ENCODE peak calls at places on chromosomes 1 and 21, in seven cellular contexts. Y, I, B, X, M, N and L are unnamed samples.

GRCh38 chr1:57381871-57382270 is 42.0 kb downstream of the DAB1 start:
- DNase-seq in Y (no peak), X (no peak), B (no peak), N (no peak), M (no peak), I (no peak), L (no peak)

GRCh38 chr1:236809133-236809532 is 14.0 kb downstream of the MTR start:
- DNase-seq in X (peak), N (no peak), B (no peak), I (no peak), M (no peak), Y (no peak), L (no peak)

GRCh38 chr1:42756956-42757891 is 9.6 kb downstream of the P3H1 start:
- DNase-seq in M (peak), B (no peak), Y (no peak), N (peak), X (no peak), I (peak), L (no peak)

GRCh38 chr21:45264146-45264918 is 23.4 kb downstream of the POFUT2 start:
- DNase-seq in X (no peak), B (no peak), M (no peak), Y (peak), I (no peak), N (no peak), L (no peak)

GRCh38 chr1:149942207-149942606 is 5.5 kb upstream of the MTMR11 start:
- DNase-seq in I (no peak), Y (no peak), N (no peak), B (peak), X (no peak), M (peak), L (no peak)

GRCh38 chr1:182845894-182846293 is 6.7 kb downstream of the DHX9 start:
- DNase-seq in B (no peak), N (no peak), X (no peak), M (no peak), I (no peak), Y (no peak), L (no peak)

GRCh38 chr1:41918450-41919043 is at the start of gene HIVEP3:
- DNase-seq in N (no peak), X (peak), B (no peak), M (peak), Y (no peak), I (no peak), L (no peak)

GRCh38 chr1:39204441-39205081 is at the start of gene MACF1:
- DNase-seq in I (peak), N (peak), X (no peak), B (peak), M (peak), Y (peak), L (peak)

GRCh38 chr1:212488436-212489283 is 55.9 kb downstream of the NENF start:
- DNase-seq in B (peak), M (peak), Y (peak), X (no peak), N (peak), I (no peak), L (no peak)

GRCh38 chr1:212749924-212750535 is 41.5 kb downstream of the NSL1 start:
- DNase-seq in N (peak), B (no peak), I (peak), X (no peak), Y (no peak), M (peak), L (no peak)

GRCh38 chr1:14946567-14947285 is 206.8 kb upstream of the TMEM51 start:
- DNase-seq in M (no peak), X (no peak), B (no peak), Y (no peak), I (no peak), N (no peak), L (no peak)

GRCh38 chr1:220691039-220691684 is 999 bp downstream of the C1orf115 start:
- DNase-seq in I (no peak), N (no peak), X (no peak), B (no peak), M (no peak), Y (no peak), L (no peak)

GRCh38 chr1:246005067-246005466 is 502.0 kb downstream of the SMYD3 start:
- DNase-seq in N (no peak), Y (no peak), M (no peak), I (peak), B (no peak), X (no peak), L (no peak)

GRCh38 chr1:217370757-217371156 is 260.1 kb downstream of the GPATCH2 start:
- DNase-seq in Y (no peak), I (no peak), N (no peak), B (no peak), X (no peak), M (no peak), L (no peak)

GRCh38 chr1:30469426-30469825 is 254.0 kb downstream of the MATN1 start:
- DNase-seq in B (no peak), X (no peak), M (no peak), Y (no peak), I (no peak), N (no peak), L (no peak)

GRCh38 chr1:225763815-225764548 is 13.6 kb upstream of the SRP9 start:
- DNase-seq in N (no peak), X (peak), M (peak), B (peak), Y (no peak), I (no peak), L (no peak)

GRCh38 chr1:39657923-39658485 is 13.9 kb downstream of the NT5C1A start:
- DNase-seq in N (peak), B (peak), I (peak), Y (peak), X (peak), M (peak), L (peak)

GRCh38 chr1:108590947-108591346 is 31.0 kb downstream of the EEIG2 start:
- DNase-seq in I (peak), X (no peak), B (no peak), Y (no peak), M (peak), N (no peak), L (no peak)

GRCh38 chr1:153932593-153933131 is 9.9 kb upstream of the GATAD2B start:
- DNase-seq in I (no peak), Y (no peak), N (no peak), B (no peak), X (no peak), M (no peak), L (no peak)

GRCh38 chr1:172269644-172270043 is 150.8 kb upstream of the C1orf105 start:
- DNase-seq in N (no peak), B (no peak), X (no peak), Y (no peak), M (peak), I (peak), L (no peak)

GRCh38 chr1:228091084-228091483 is 8.6 kb downstream of the ARF1 start:
- DNase-seq in B (no peak), Y (no peak), M (no peak), X (no peak), I (no peak), N (no peak), L (no peak)

GRCh38 chr1:160291248-160292220 is 6.6 kb upstream of the PEX19 start:
- DNase-seq in N (peak), I (peak), Y (peak), M (peak), B (peak), X (peak), L (peak)

GRCh38 chr1:154960446-154961136 is 991 bp downstream of the PYGO2 start:
- DNase-seq in N (peak), Y (no peak), X (no peak), B (no peak), I (no peak), M (no peak), L (no peak)

GRCh38 chr1:197970771-197971170 is 53.6 kb downstream of the LHX9 start:
- DNase-seq in B (no peak), Y (no peak), I (no peak), X (no peak), M (no peak), N (no peak), L (no peak)

GRCh38 chr1:6275826-6276764 is 15.2 kb upstream of the GPR153 start:
- DNase-seq in B (peak), N (no peak), X (no peak), Y (no peak), I (no peak), M (no peak), L (no peak)

GRCh38 chr1:214808845-214809460 is 206.0 kb downstream of the CENPF start:
- DNase-seq in N (no peak), B (no peak), Y (no peak), M (peak), I (peak), X (no peak), L (no peak)

GRCh38 chr1:153774036-153774435 is 1.2 kb upstream of the SLC27A3 start:
- DNase-seq in B (no peak), X (no peak), I (peak), M (no peak), Y (no peak), N (no peak), L (no peak)

GRCh38 chr1:229716692-229717091 is 90.6 kb downstream of the URB2 start:
- DNase-seq in B (no peak), N (no peak), I (no peak), X (no peak), Y (no peak), M (no peak), L (no peak)

GRCh38 chr1:152479792-152480595 is 30.6 kb upstream of the LCE5A start:
- DNase-seq in I (peak), B (no peak), M (peak), N (peak), Y (peak), X (no peak), L (peak)

GRCh38 chr1:231422798-231423309 is 767 bp upstream of the EGLN1 start:
- DNase-seq in I (no peak), X (no peak), N (no peak), M (no peak), B (no peak), Y (no peak), L (no peak)
- TF ChIP-seq CTCF in I (no peak), X (no peak), N (peak), M (no peak), B (no peak), Y (no peak), L (no peak)

GRCh38 chr1:201013991-201014815 is 9.3 kb downstream of the KIF21B start:
- DNase-seq in N (no peak), M (no peak), X (peak), B (no peak), Y (no peak), I (no peak), L (no peak)
- H3K4me3 ChIP-seq in N (no peak), M (no peak), X (peak), B (no peak), Y (no peak), I (no peak), L (no peak)

DNA sequence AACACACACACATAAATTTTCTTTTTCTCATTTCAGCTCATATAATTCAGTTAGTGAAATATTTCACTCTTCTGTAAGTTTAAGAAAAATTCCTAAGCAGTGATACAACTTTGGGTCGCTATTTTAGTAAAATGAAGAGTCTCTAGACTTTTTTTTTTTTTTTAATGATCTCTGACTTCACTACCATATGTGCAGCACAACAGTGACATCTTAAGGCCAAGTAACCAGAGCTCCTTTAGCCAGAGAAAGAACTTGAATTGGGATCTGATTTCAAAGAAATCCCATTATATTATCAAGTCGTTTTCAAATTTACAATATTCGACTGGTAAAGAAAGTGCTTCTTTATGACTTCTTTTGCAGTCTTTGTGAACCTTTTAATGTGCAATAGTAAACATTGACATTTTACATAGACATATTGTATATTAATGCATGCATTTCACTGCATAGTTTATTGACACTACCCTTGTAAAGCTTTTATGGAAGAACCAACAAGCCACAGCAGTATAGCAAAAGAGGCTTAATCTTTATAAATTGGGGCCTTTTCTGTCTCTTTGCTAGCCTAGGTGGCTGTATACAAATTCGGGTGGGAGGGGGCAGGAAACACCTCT is 62.2 kb downstream of the LRRC40 start:
- DNase-seq in I (no peak), B (no peak), N (no peak), Y (no peak), M (no peak), X (no peak), L (no peak)
- TF ChIP-seq CTCF in I (no peak), B (no peak), N (no peak), Y (no peak), M (no peak), X (peak), L (no peak)

DNA sequence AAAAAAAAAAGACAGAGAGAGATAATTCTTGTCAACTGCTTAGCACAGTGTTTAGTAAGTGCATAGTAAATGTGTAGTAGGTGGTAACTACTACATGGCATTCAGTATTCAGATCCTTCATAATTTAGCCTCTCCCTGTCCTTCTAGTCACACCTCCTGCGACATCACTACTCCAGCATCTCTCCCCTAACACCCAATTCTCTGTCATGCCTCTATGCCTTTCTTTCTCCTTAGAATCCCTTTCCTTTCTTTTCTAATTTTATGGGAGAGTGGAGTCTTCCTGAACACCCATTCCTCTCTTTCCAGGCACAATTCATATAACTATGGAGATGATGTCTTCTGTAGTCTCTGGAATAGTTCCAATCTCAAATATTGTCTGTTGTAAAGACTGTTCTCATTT is 3.9 kb upstream of the VPS72 start:
- DNase-seq in B (no peak), I (no peak), N (no peak), X (no peak), Y (no peak), M (peak), L (no peak)
- H3K4me3 ChIP-seq in B (no peak), I (no peak), N (no peak), X (no peak), Y (no peak), M (peak), L (no peak)

DNA sequence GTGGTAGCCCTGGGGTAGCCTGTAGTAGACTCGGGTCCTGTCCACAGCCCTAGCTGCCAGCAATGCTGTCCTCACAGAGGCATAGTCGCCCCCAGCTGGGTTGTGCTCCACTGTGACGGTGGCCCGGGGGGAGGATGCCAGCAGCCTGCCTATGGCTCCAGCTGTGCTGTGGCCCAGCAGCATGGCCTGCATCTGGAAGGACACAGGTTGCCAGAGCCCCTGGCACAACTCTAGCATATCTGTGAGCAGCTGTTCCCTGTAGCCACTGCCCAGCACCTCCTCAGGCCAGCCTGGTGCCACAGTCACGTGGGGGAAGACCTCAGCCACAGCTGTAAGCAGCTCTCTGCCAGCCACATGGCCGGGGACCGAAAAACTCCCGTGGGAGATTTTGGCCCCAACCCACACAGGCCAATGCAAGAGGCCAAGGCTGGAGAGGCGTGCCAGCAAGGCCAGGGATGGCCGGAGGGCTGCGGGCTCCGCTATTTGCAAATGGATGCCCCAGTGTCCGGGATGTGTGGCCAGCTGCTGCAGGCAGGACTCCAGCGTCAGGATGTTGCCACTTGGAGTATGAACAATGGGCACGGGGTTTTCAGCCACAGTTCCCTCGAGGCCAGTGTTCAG is 13.9 kb downstream of the FAM151A start:
- DNase-seq in Y (no peak), N (no peak), B (no peak), I (peak), M (no peak), X (no peak), L (no peak)
- TF ChIP-seq CTCF in Y (no peak), N (no peak), B (no peak), I (no peak), M (no peak), X (no peak), L (no peak)

GRCh38 chr21:38488640-38489282 is 9.5 kb downstream of the ERG start:
- DNase-seq in B (no peak), N (no peak), M (no peak), I (no peak), Y (no peak), X (no peak), L (no peak)
- H3K4me3 ChIP-seq in B (no peak), N (no peak), M (no peak), I (no peak), Y (no peak), X (no peak), L (no peak)

GRCh38 chr1:234617135-234617985 is 7.4 kb upstream of the IRF2BP2 start:
- DNase-seq in M (no peak), I (peak), X (no peak), Y (no peak), B (no peak), N (no peak), L (no peak)
- TF ChIP-seq CTCF in M (no peak), I (peak), X (no peak), Y (no peak), B (no peak), N (peak), L (peak)

GRCh38 chr1:54574158-54574778 is 26.2 kb downstream of the ACOT11 start:
- DNase-seq in B (no peak), Y (no peak), I (no peak), N (no peak), X (no peak), M (no peak), L (no peak)

GRCh38 chr1:54577612-54578011 is 29.6 kb downstream of the ACOT11 start:
- DNase-seq in X (peak), I (no peak), Y (no peak), N (no peak), B (peak), M (no peak), L (no peak)

GRCh38 chr1:54575161-54575560 is 27.1 kb downstream of the ACOT11 start:
- DNase-seq in I (no peak), N (no peak), Y (no peak), B (peak), X (no peak), M (no peak), L (no peak)

GRCh38 chr1:54572236-54572850 is 24.3 kb downstream of the ACOT11 start:
- DNase-seq in M (no peak), B (no peak), N (no peak), Y (no peak), I (peak), X (no peak), L (no peak)

GRCh38 chr1:54575605-54576004 is 27.6 kb downstream of the ACOT11 start:
- DNase-seq in N (no peak), X (no peak), B (no peak), M (no peak), I (no peak), Y (no peak), L (no peak)
- H3K4me3 ChIP-seq in N (no peak), X (no peak), B (no peak), M (no peak), I (no peak), Y (no peak), L (no peak)

DNA sequence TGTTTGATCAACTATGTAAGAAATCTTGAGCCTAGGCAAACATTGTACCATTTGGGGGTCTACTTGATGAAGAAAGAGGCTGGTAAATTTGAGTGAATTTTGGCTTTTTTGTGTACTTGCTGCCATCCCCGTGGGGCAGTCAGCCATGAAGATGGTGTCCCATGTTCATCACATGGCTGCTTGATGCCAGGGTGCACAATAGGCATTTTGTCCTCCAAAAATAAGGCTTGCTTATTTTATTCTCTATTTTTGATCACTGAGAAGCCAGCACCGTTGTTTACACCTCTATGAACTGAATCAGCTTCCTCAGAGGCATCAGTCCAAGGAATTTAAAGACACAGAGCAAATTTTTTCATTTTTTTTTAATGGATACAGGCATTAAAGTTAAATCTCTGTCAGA is 1195.7 kb downstream of the AMY1C start:
- DNase-seq in B (no peak), X (no peak), M (no peak), Y (no peak), N (no peak), I (no peak), L (no peak)
- TF ChIP-seq CTCF in B (no peak), X (no peak), M (no peak), Y (no peak), N (no peak), I (no peak), L (no peak)